ENCODE peak calls at places on chromosomes 7 and 10, in six cellular contexts. A is lower lobe of right lung, H is tibial artery, Q is MG63, B is psoas muscle, J is Caco-2. K is an unnamed sample.

GRCh38 chr10:18861382-18861781 is 187.2 kb upstream of the MALRD1 start:
- DNase-seq in A (no peak), H (no peak), Q (no peak), B (no peak), J (no peak), K (no peak)

GRCh38 chr7:98105942-98106544 is 619 bp upstream of the LMTK2 start:
- DNase-seq in A (no peak), H (no peak), Q (no peak), B (no peak), J (no peak), K (no peak)

GRCh38 chr7:97019710-97020109 is 4.9 kb downstream of the DLX5 start:
- DNase-seq in A (no peak), H (no peak), Q (no peak), B (no peak), J (no peak), K (no peak)

GRCh38 chr7:44077061-44077460 is 5.3 kb downstream of the POLM start:
- DNase-seq in A (no peak), H (no peak), Q (no peak), B (peak; percentile 29), J (no peak), K (no peak)

GRCh38 chr7:157854066-157854891 is 517.5 kb downstream of the DNAJB6 start:
- DNase-seq in A (peak; percentile 92), H (peak; percentile 80), Q (peak; percentile 6), B (peak; percentile 88), J (no peak), K (no peak)

GRCh38 chr7:85186521-85187241 is at the start of gene SEMA3D:
- DNase-seq in A (peak; percentile 66), H (peak; percentile 63), Q (peak; percentile 69), B (peak; percentile 71), J (peak; percentile 56), K (no peak)

GRCh38 chr7:135645296-135645904 is 16.9 kb upstream of the STMP1 start:
- DNase-seq in A (no peak), H (no peak), Q (no peak), B (no peak), J (peak; percentile 37), K (no peak)

GRCh38 chr7:99562114-99562784 is 3.8 kb downstream of the ZNF655 start:
- DNase-seq in A (no peak), H (no peak), Q (no peak), B (no peak), J (no peak), K (no peak)

GRCh38 chr10:6729967-6730366 is 149.9 kb upstream of the PRKCQ start:
- DNase-seq in A (no peak), H (no peak), Q (no peak), B (no peak), J (no peak), K (no peak)

GRCh38 chr7:3695602-3696001 is 394.6 kb downstream of the SDK1 start:
- DNase-seq in A (no peak), H (no peak), Q (no peak), B (no peak), J (no peak), K (no peak)

GRCh38 chr10:65341323-65341922 is 1584.4 kb upstream of the LRRTM3 start:
- DNase-seq in A (no peak), H (no peak), Q (no peak), B (no peak), J (no peak), K (peak; percentile 19)

GRCh38 chr10:123911866-123912265 is 20.3 kb upstream of the CPXM2 start:
- DNase-seq in A (no peak), H (no peak), Q (no peak), B (no peak), J (no peak), K (no peak)

GRCh38 chr7:7498881-7499280 is 36.8 kb downstream of the COL28A1 start:
- DNase-seq in A (no peak), H (no peak), Q (no peak), B (no peak), J (no peak), K (no peak)

GRCh38 chr10:121662945-121663917 is 65.0 kb upstream of the FGFR2 start:
- DNase-seq in A (no peak), H (no peak), Q (no peak), B (no peak), J (peak; percentile 60), K (no peak)

GRCh38 chr7:77600952-77601351 is 63.9 kb downstream of the PTPN12 start:
- DNase-seq in A (no peak), H (no peak), Q (no peak), B (no peak), J (no peak), K (no peak)

GRCh38 chr7:47291461-47292051 is 290.4 kb downstream of the TNS3 start:
- DNase-seq in A (no peak), H (peak; percentile 64), Q (peak; percentile 80), B (no peak), J (no peak), K (peak; percentile 95)

GRCh38 chr7:771241-772004 is 44.3 kb upstream of the PRKAR1B start:
- DNase-seq in A (no peak), H (peak; percentile 51), Q (no peak), B (peak; percentile 67), J (peak; percentile 41), K (peak; percentile 42)

GRCh38 chr7:47492720-47493119 is 89.2 kb downstream of the TNS3 start:
- DNase-seq in A (no peak), H (no peak), Q (no peak), B (no peak), J (no peak), K (no peak)

GRCh38 chr7:150897502-150898474 is 45.5 kb downstream of the AOC1 start:
- DNase-seq in A (no peak), H (no peak), Q (no peak), B (no peak), J (no peak), K (no peak)

GRCh38 chr7:35255909-35256876 is 2.3 kb upstream of the TBX20 start:
- DNase-seq in A (no peak), H (no peak), Q (no peak), B (no peak), J (no peak), K (no peak)
- H3K27me3 ChIP-seq in A (peaks cover 99% of the 10 kb centered on the region), H (peaks cover 96% of the 10 kb centered on the region), Q (no peaks in the 10 kb centered on the region), B (peaks cover 57% of the 10 kb centered on the region), J (no peaks in the 10 kb centered on the region), K (peaks cover 85% of the 10 kb centered on the region)

DNA sequence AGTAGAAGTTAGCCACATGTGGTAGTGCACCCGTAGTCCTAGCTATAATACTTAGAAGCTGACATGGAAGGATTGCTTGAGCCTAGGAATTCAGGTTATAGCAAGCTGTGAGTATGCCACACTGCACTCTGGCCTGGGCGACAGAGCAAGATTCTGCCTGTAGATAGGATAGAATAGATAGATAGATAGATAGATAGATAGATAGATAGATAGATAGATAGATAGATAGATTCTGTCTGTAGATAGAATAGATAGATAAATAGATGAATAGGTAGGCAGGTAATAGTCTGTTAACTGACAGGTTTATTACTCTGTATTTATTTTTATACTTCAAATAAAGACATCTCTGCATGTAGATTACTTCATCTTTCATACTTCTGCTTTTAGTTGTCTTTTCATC is 31.7 kb downstream of the CCAR1 start:
- DNase-seq in A (no peak), H (no peak), Q (no peak), B (no peak), J (no peak), K (no peak)
- H3K27me3 ChIP-seq in A (no peaks in the 10 kb centered on the region), H (no peaks in the 10 kb centered on the region), Q (no peaks in the 10 kb centered on the region), B (no peaks in the 10 kb centered on the region), J (no peaks in the 10 kb centered on the region), K (no peaks in the 10 kb centered on the region)

GRCh38 chr10:32256613-32257437 is 90.1 kb downstream of the EPC1 start:
- DNase-seq in A (peak; percentile 74), H (peak; percentile 60), Q (no peak), B (peak; percentile 68), J (peak; percentile 66), K (no peak)
- H3K27me3 ChIP-seq in A (no peaks in the 10 kb centered on the region), H (no peaks in the 10 kb centered on the region), Q (no peaks in the 10 kb centered on the region), B (no peaks in the 10 kb centered on the region), J (no peaks in the 10 kb centered on the region), K (no peaks in the 10 kb centered on the region)

GRCh38 chr10:131766096-131766495 is 134.7 kb upstream of the PPP2R2D start:
- DNase-seq in A (no peak), H (no peak), Q (no peak), B (no peak), J (no peak), K (no peak)
- H3K27me3 ChIP-seq in A (no peaks in the 10 kb centered on the region), H (peaks cover 13% of the 10 kb centered on the region), Q (no peaks in the 10 kb centered on the region), B (peaks cover 2% of the 10 kb centered on the region), J (no peaks in the 10 kb centered on the region), K (no peaks in the 10 kb centered on the region)